ENCODE peak calls at places on chromosomes 5 and 9, in four cellular contexts. Z is WTC11, Y is HepG2, V is K562. W is an unnamed sample.

GRCh38 chr9:38355526-38356120 is 36.9 kb upstream of the ALDH1B1 start:
- DNase-seq in Y (peak), V (no peak), Z (no peak), W (no peak)

GRCh38 chr9:116070256-116070914 is 83.2 kb upstream of the PAPPA start:
- DNase-seq in Y (no peak), V (no peak), Z (no peak), W (no peak)

GRCh38 chr9:129554649-129555048 is 66.3 kb downstream of the C9orf50 start:
- DNase-seq in V (peak), Y (no peak), Z (no peak), W (no peak)

GRCh38 chr5:171092194-171092593 is 216.9 kb upstream of the TLX3 start:
- DNase-seq in Y (no peak), Z (no peak), V (no peak), W (no peak)

GRCh38 chr5:134086943-134087305 is 27.6 kb upstream of the TCF7 start:
- DNase-seq in V (no peak), Z (no peak), Y (no peak), W (no peak)

GRCh38 chr5:139597134-139597533 is 36.0 kb downstream of the UBE2D2 start:
- DNase-seq in V (no peak), Y (no peak), Z (no peak), W (no peak)

GRCh38 chr9:134644715-134645606 is 3.4 kb downstream of the COL5A1 start:
- DNase-seq in Z (no peak), Y (no peak), V (peak), W (no peak)

GRCh38 chr5:135482383-135482933 is 30.3 kb upstream of the TIFAB start:
- DNase-seq in V (peak), Y (peak), Z (no peak), W (no peak)

GRCh38 chr9:122941560-122942234 is 877 bp downstream of the RABGAP1 start:
- DNase-seq in Y (peak), Z (no peak), V (peak), W (no peak)

GRCh38 chr9:92242115-92242778 is 51.2 kb downstream of the IARS1 start:
- DNase-seq in Y (no peak), V (no peak), Z (no peak), W (no peak)

GRCh38 chr9:127035948-127036347 is 86.5 kb downstream of the ANGPTL2 start:
- DNase-seq in Z (no peak), V (no peak), Y (no peak), W (no peak)

GRCh38 chr5:9239071-9239470 is 306.8 kb downstream of the SEMA5A start:
- DNase-seq in V (no peak), Z (no peak), Y (no peak), W (no peak)

GRCh38 chr9:68747043-68747533 is 42.0 kb downstream of the PIP5K1B start:
- DNase-seq in Z (no peak), Y (no peak), V (peak), W (no peak)

GRCh38 chr9:79699479-79699878 is 127.7 kb downstream of the TLE4 start:
- DNase-seq in V (no peak), Z (no peak), Y (no peak), W (no peak)

GRCh38 chr9:124457887-124458431 is 7.7 kb downstream of the ADGRD2 start:
- DNase-seq in Z (no peak), Y (no peak), V (no peak), W (no peak)

GRCh38 chr9:133584559-133585476 is 24.4 kb downstream of the FAM163B start:
- DNase-seq in Y (no peak), Z (peak), V (no peak), W (peak)
- TF ChIP-seq ELF4 in Y (no peak), Z (no peak), V (no peak), W (no peak)

GRCh38 chr5:55877655-55878054 is 26.5 kb downstream of the IL31RA start:
- DNase-seq in Z (no peak), V (no peak), Y (no peak), W (no peak)
- TF ChIP-seq SP1 in Z (no peak), V (no peak), Y (no peak), W (no peak)

GRCh38 chr5:141135030-141135717 is at the start of gene PCDHB5:
- DNase-seq in Y (no peak), V (peak), Z (peak), W (peak)
- TF ChIP-seq ELF4 in Y (no peak), V (no peak), Z (no peak), W (no peak)

GRCh38 chr5:100846722-100847121 is 56.4 kb downstream of the ST8SIA4 start:
- DNase-seq in V (no peak), Y (no peak), Z (no peak), W (no peak)

GRCh38 chr5:100838048-100838473 is 65.0 kb downstream of the ST8SIA4 start:
- DNase-seq in V (no peak), Z (no peak), Y (no peak), W (no peak)

GRCh38 chr5:100840364-100840763 is 62.7 kb downstream of the ST8SIA4 start:
- DNase-seq in Y (no peak), Z (no peak), V (no peak), W (no peak)

GRCh38 chr5:100840769-100841168 is 62.3 kb downstream of the ST8SIA4 start:
- DNase-seq in Z (no peak), Y (no peak), V (no peak), W (no peak)

DNA sequence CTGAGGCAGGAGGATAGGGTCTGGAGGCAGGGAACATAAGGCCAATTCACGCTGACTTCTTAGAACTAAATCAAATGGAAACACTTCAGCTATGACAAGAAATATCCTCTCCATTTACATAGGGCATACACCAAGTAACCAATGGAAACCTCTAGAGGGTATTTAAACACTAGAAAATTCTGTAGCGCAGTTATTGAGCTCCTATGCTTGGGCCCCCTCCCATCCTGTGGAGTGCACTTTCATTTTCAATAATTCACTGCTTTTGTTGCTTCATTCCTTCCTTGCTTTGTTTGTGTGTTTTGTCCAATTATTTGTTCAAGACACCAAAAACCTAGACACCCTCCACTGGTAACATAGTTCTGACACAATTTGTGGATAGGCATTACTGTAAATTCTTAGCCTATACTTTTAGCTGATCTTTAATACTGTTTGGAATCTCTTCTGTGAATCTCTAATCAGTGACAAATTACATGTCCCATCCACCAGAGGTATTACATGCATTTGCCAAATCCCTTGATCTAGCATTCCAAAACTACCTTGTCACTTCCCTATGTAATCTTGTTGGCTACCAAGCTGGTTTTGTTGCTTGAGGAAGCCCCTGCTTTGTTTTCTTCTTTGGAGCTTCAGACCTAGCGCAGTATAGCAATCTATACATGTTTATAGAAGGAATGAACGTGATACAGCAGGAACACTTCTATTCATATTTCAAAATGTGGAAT is 61.6 kb downstream of the ST8SIA4 start:
- DNase-seq in Z (no peak), Y (no peak), V (no peak), W (no peak)
- TF ChIP-seq SP1 in Z (no peak), Y (no peak), V (no peak), W (no peak)

GRCh38 chr9:136277746-136278145 is 26.1 kb downstream of the CCDC187 start:
- DNase-seq in Z (no peak), Y (no peak), V (no peak), W (no peak)
- TF ChIP-seq ELF4 in Z (no peak), Y (no peak), V (no peak), W (no peak)

DNA sequence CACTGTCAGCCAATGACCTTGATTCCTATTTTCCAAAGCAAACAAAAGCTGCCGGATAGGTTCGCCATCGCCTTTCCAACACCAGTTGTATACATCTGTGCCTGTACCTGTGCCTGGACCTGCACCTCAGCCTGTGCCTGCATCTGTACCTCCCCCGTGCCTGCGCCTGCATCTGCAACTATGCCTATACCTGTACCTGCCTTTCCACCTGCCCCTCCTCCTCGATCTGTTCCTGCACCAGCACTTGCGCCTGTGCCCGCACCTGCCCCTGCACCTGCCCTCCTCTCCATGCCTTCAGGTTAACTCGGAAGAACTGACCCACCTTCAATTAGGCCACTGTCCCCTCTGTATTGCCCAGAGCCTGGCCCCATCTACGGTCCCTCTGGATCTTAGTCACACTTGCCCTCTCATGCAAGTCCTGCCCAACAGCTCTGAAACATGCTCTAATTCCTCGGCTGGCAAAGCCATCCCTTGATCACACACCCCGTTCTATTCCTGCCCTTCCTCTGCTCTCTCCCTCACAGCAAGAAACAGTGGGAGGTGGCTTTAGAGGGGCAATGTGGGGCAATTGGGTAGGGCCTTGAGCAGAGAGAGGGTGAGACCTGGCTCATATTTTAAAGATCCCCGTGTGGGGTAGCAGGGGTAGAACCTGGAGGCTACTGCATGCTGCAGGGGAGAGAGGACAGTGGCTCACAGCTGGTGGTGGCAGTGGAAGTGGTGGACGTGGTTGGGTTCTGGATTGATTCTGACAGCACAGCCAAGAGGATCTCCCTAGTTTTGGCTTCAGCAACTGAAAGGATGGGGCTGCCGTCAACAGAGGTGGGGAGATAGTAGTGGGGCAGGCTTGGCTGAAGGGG is 59.6 kb upstream of the PHYKPL start:
- DNase-seq in Y (no peak), V (no peak), Z (no peak), W (no peak)
- TF ChIP-seq SP1 in Y (no peak), V (no peak), Z (no peak), W (no peak)